ENCODE peak calls at places on chromosomes 3 and 15, in four cellular contexts. K is fibroblast of lung, A is AG04449, X is AG04450. L is an unnamed sample.

GRCh38 chr3:120909602-120909878 is 1.5 kb downstream of the STXBP5L start:
- DNase-seq in K (no peak), A (no peak), X (no peak), L (no peak)

GRCh38 chr15:63063164-63063756 is 20.7 kb downstream of the TPM1 start:
- DNase-seq in K (peak), A (no peak), X (no peak), L (no peak)

GRCh38 chr3:160106905-160107861 is 118.0 kb upstream of the C3orf80 start:
- DNase-seq in K (no peak), A (no peak), X (no peak), L (no peak)

GRCh38 chr3:51622868-51623267 is 48.2 kb upstream of the TEX264 start:
- DNase-seq in K (peak), A (no peak), X (peak), L (peak)

GRCh38 chr15:83651541-83651940 is 2.4 kb upstream of the ADAMTSL3 start:
- DNase-seq in K (no peak), A (no peak), X (no peak), L (no peak)

GRCh38 chr3:51672083-51672475 is 1.0 kb downstream of the TEX264 start:
- DNase-seq in K (no peak), A (no peak), X (no peak), L (no peak)

GRCh38 chr3:138326866-138327595 is 2.6 kb downstream of the NME9 start:
- DNase-seq in K (no peak), A (no peak), X (no peak), L (no peak)

GRCh38 chr3:49343163-49343562 is 3.3 kb upstream of the USP4 start:
- DNase-seq in K (no peak), A (no peak), X (no peak), L (no peak)

GRCh38 chr3:126996905-126997304 is 14.0 kb downstream of the PLXNA1 start:
- DNase-seq in K (peak), A (no peak), X (no peak), L (no peak)

GRCh38 chr3:131907809-131908208 is 127.0 kb downstream of the CPNE4 start:
- DNase-seq in K (no peak), A (no peak), X (no peak), L (no peak)

GRCh38 chr3:115550285-115550741 is 73.0 kb upstream of the GAP43 start:
- DNase-seq in K (peak), A (peak), X (peak), L (no peak)

GRCh38 chr3:172089250-172089649 is 49.9 kb downstream of the FNDC3B start:
- DNase-seq in K (peak), A (no peak), X (no peak), L (no peak)

GRCh38 chr3:172087827-172088580 is 48.6 kb downstream of the FNDC3B start:
- DNase-seq in K (peak), A (no peak), X (no peak), L (no peak)

GRCh38 chr3:172086071-172086470 is 46.7 kb downstream of the FNDC3B start:
- DNase-seq in K (no peak), A (no peak), X (no peak), L (no peak)

GRCh38 chr3:172085557-172085895 is 46.1 kb downstream of the FNDC3B start:
- DNase-seq in K (peak), A (no peak), X (no peak), L (no peak)

DNA sequence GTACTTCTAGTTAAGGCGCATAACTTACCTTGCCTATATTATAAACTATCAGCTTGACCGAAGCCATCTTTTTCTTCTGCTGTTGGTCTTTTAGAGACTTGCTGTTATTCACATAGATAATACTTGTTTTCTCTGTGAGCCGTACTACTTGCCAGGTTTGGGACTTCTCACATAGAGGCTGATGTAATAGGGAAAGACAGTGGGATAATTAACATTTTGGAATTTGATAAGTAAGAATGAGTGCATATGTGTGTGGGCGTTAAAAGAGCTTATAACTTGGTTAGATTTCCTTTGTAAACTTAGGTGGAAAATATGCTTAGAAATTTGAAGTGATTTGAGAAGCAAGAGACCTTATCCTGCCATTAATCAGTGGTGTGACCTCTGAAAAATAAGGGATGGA is 47.8 kb downstream of the FNDC3B start:
- DNase-seq in K (peak), A (no peak), X (no peak), L (no peak)
- H3K4me3 ChIP-seq in K (no peak), A (no peak), X (no peak), L (no peak)

GRCh38 chr3:134339331-134339730 is 34.9 kb downstream of the AMOTL2 start:
- DNase-seq in K (no peak), A (no peak), X (no peak), L (no peak)
- TF ChIP-seq CTCF in K (no peak), A (no peak), X (no peak), L (no peak)

GRCh38 chr15:67911727-67912126 is 71.9 kb upstream of the RNU6-1 start:
- DNase-seq in K (no peak), A (no peak), X (no peak), L (no peak)
- H3K4me3 ChIP-seq in K (no peak), A (no peak), X (no peak), L (no peak)

DNA sequence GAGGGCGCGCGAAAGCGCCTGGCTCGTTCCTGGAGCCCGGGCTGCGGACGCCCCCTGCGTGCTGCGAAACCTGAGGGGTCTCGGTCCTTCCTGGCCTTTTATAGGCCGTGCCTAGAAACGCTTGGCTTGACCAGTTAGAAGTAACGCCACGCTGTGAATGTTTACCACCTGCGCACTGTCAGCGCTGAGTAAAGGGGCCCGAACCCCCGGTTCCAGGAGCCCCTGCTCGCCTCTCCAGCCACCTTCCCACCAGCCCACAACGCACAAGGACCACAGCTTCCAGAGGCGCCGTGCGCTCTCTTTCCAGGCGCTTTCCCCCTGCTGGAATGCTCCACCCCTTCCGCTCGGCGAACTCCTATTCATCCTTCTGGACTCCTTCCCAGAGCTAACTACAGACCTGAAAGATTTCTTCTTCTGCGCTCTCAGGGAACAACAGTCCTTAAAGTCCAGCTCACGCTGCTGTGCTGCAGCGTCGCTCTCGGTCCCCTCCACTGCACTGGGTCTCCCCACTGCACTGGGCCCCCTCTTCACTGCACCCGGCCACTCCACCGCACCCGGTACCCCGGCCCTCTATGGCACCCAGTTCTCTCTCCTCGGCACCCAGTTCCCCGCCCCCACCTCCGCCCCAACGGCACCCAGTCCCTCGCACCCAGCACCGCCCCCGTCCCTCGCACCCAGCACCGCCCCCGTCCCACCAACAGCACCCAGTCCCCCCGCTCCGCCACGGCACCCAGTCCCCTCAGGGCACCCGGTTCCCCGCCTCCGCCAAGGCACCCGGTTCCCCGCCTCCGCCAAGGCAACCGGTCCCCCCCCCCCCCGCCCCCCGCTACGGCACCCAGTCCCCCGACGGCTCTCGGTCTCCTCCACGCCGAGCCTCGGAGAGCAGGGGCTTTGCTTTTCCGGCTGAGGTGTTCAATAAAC is 69.8 kb downstream of the SQOR start:
- DNase-seq in K (no peak), A (no peak), X (no peak), L (no peak)
- TF ChIP-seq CTCF in K (no peak), A (no peak), X (no peak), L (no peak)

GRCh38 chr15:73367624-73368300 is 996 bp downstream of the HCN4 start:
- DNase-seq in K (no peak), A (no peak), X (no peak), L (no peak)
- H3K4me3 ChIP-seq in K (no peak), A (no peak), X (no peak), L (no peak)

DNA sequence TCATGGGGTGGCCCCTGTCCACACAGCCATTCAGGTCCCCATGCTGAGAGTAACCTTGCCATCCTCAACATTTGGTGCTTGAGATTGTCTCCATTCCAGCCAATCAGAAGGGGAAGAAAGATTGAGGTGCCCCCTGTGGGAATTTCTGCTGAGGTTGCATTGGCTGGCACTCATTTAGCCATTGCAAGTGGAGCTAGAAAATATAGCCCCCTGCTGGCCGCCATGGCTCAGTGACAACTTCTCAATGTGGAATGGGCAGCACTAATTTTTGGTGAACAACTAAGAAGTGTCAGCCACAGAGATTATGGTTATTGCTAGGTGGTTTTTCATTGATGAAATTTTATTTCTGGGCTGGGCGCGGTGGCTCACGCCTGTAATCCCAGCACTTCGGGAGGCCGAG is 22.0 kb downstream of the COL6A6 start:
- DNase-seq in K (peak), A (no peak), X (no peak), L (no peak)
- TF ChIP-seq CTCF in K (peak), A (peak), X (peak), L (peak)

GRCh38 chr3:179943097-179943880 is 93.4 kb downstream of the PEX5L start:
- DNase-seq in K (peak), A (no peak), X (no peak), L (no peak)

GRCh38 chr3:179949428-179949827 is 87.3 kb downstream of the PEX5L start:
- DNase-seq in K (no peak), A (no peak), X (no peak), L (no peak)

GRCh38 chr3:179949869-179950268 is 86.9 kb downstream of the PEX5L start:
- DNase-seq in K (no peak), A (no peak), X (no peak), L (no peak)

GRCh38 chr3:179945569-179945968 is 91.2 kb downstream of the PEX5L start:
- DNase-seq in K (no peak), A (no peak), X (no peak), L (no peak)

DNA sequence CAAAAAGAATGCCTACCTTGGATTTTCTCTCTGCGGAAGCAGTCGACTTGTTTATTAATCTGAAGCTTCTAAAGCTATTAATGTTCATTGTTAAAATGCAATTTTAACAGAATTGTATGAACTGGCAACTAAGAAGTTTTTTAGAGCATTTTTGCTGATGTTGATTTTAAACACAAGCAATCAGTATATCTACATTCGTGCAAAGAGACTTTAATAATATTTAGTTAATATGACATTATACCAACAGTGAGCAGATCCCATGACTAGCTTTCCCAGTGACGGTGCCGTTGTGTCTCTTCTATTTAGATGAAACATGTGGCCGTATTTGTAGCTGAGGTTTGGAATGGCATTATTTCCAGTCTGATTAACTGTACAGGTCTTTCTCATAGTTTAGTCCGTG is 88.0 kb downstream of the PEX5L start:
- DNase-seq in K (no peak), A (no peak), X (no peak), L (no peak)
- H3K4me3 ChIP-seq in K (no peak), A (no peak), X (no peak), L (no peak)

GRCh38 chr3:197567900-197568685 is 12.3 kb upstream of the BDH1 start:
- DNase-seq in K (no peak), A (no peak), X (no peak), L (no peak)
- TF ChIP-seq CTCF in K (no peak), A (no peak), X (no peak), L (no peak)

DNA sequence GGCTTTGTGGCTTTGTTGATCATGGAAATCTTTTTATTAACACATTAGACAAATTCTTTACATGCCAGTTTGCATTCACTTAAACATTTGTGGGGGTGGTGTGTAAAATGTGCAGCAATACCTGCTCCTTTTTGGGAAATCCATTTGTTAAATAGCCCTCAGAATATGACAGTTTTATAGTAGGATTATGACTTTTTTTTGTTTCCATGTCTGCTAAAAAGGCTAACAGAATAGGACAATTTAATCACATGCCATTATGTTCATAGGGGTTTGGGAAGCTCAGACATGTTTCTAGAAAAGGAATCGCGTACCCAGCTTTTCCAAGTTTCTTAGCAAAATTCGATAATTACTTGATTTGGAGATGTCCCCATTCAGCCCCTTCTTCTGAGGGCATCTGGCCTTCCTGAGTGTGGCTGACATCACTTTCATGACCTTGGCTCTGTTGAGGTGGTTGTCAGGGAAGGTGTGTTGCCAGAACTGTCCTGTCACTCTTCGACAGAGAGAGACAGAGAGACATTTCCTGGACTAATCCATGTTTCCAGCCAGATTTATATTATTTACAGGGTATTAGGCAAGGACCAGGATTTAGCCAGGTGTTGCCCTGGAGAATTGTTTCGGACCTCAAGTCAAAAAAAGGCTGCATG is 126.4 kb downstream of the PTPRG start:
- DNase-seq in K (no peak), A (no peak), X (no peak), L (no peak)
- H3K4me3 ChIP-seq in K (no peak), A (no peak), X (no peak), L (no peak)

GRCh38 chr3:3405131-3405530 is 225.6 kb upstream of the CRBN start:
- DNase-seq in K (no peak), A (no peak), X (no peak), L (no peak)

GRCh38 chr3:3403700-3404099 is 224.2 kb upstream of the CRBN start:
- DNase-seq in K (no peak), A (no peak), X (no peak), L (no peak)
- TF ChIP-seq CTCF in K (no peak), A (no peak), X (no peak), L (no peak)

L was measured in astrocyte of the cerebellum.